ENCODE peak calls at places on chromosome 2, in seven cellular contexts. O is MCF 10A, D is AG04450, F is stomach, A is left lung, R is nucleus accumbens, U is heart left ventricle. X is an unnamed sample.
A peak's percentile ranks its signal among the peaks of the same experiment; 100 is the strongest.

GRCh38 chr2:208142925-208143799 is 2.8 kb downstream of the CRYGB start:
- DNase-seq in O (no peak), D (no peak), F (no peak), A (no peak), R (no peak), U (no peak), X (no peak)

GRCh38 chr2:41870948-41871522 is 176.8 kb upstream of the PKDCC start:
- DNase-seq in O (no peak), D (no peak), F (no peak), A (no peak), R (no peak), U (no peak), X (no peak)

GRCh38 chr2:224287533-224287932 is 114.4 kb downstream of the FAM124B start:
- DNase-seq in O (no peak), D (no peak), F (no peak), A (no peak), R (no peak), U (no peak), X (no peak)

GRCh38 chr2:153068067-153068466 is 349.6 kb downstream of the ARL6IP6 start:
- DNase-seq in O (no peak), D (no peak), F (no peak), A (no peak), R (no peak), U (no peak), X (no peak)

GRCh38 chr2:5453648-5454390 is 238.4 kb upstream of the SOX11 start:
- DNase-seq in O (peak; percentile 18), D (no peak), F (no peak), A (no peak), R (no peak), U (no peak), X (no peak)

GRCh38 chr2:20064841-20065240 is 13.4 kb upstream of the LAPTM4A start:
- DNase-seq in O (no peak), D (no peak), F (no peak), A (no peak), R (no peak), U (no peak), X (no peak)

GRCh38 chr2:85888745-85889647 is at the start of gene ST3GAL5:
- DNase-seq in O (peak; percentile 76), D (no peak), F (peak; percentile 88), A (peak; percentile 95), R (peak; percentile 88), U (peak; percentile 93), X (peak; percentile 93)

GRCh38 chr2:158845869-158846268 is 50.8 kb downstream of the DAPL1 start:
- DNase-seq in O (peak; percentile 78), D (no peak), F (no peak), A (no peak), R (no peak), U (no peak), X (no peak)

GRCh38 chr2:147204102-147204501 is 640.7 kb upstream of the ACVR2A start:
- DNase-seq in O (peak; percentile 16), D (no peak), F (no peak), A (no peak), R (no peak), U (no peak), X (no peak)

GRCh38 chr2:86284987-86285386 is 52.4 kb downstream of the REEP1 start:
- DNase-seq in O (no peak), D (no peak), F (no peak), A (no peak), R (no peak), U (no peak), X (no peak)

GRCh38 chr2:147255812-147256211 is 589.0 kb upstream of the ACVR2A start:
- DNase-seq in O (peak; percentile 12), D (no peak), F (peak; percentile 76), A (peak; percentile 6), R (peak; percentile 11), U (no peak), X (peak; percentile 2)

GRCh38 chr2:60230596-60230995 is 322.9 kb downstream of the BCL11A start:
- DNase-seq in O (no peak), D (no peak), F (no peak), A (no peak), R (no peak), U (no peak), X (no peak)

GRCh38 chr2:167181674-167182073 is 293.4 kb downstream of the XIRP2 start:
- DNase-seq in O (no peak), D (no peak), F (no peak), A (no peak), R (no peak), U (no peak), X (no peak)

GRCh38 chr2:39686470-39686869 is 20.8 kb downstream of the TMEM178A start:
- DNase-seq in O (no peak), D (no peak), F (no peak), A (no peak), R (no peak), U (no peak), X (no peak)

GRCh38 chr2:224775638-224776037 is 59.5 kb upstream of the CCDC195 start:
- DNase-seq in O (no peak), D (no peak), F (no peak), A (no peak), R (no peak), U (no peak), X (no peak)

GRCh38 chr2:74577448-74577847 is 22.9 kb downstream of the DOK1 start:
- DNase-seq in O (no peak), D (no peak), F (no peak), A (no peak), R (no peak), U (no peak), X (no peak)

GRCh38 chr2:132267372-132267771 is 105.6 kb upstream of the ANKRD30BL start:
- DNase-seq in O (no peak), D (no peak), F (no peak), A (no peak), R (no peak), U (no peak), X (no peak)

GRCh38 chr2:224612581-224612980 is 27.4 kb upstream of the CUL3 start:
- DNase-seq in O (no peak), D (no peak), F (no peak), A (no peak), R (no peak), U (no peak), X (no peak)

GRCh38 chr2:386406-387103 is 98.7 kb upstream of the ALKAL2 start:
- DNase-seq in O (no peak), D (no peak), F (no peak), A (no peak), R (no peak), U (no peak), X (no peak)

GRCh38 chr2:85865539-85866164 is 23.1 kb downstream of the ST3GAL5 start:
- DNase-seq in O (no peak), D (no peak), F (no peak), A (no peak), R (no peak), U (no peak), X (no peak)

GRCh38 chr2:62266433-62267038 is 70.6 kb downstream of the B3GNT2 start:
- DNase-seq in O (peak; percentile 18), D (peak; percentile 20), F (no peak), A (no peak), R (no peak), U (no peak), X (no peak)

GRCh38 chr2:237644059-237644703 is 16.8 kb downstream of the LRRFIP1 start:
- DNase-seq in O (no peak), D (no peak), F (no peak), A (no peak), R (no peak), U (no peak), X (no peak)

GRCh38 chr2:105912081-105912480 is 167.4 kb downstream of the NCK2 start:
- DNase-seq in O (no peak), D (no peak), F (no peak), A (no peak), R (no peak), U (no peak), X (no peak)

GRCh38 chr2:197852127-197852526 is 47.7 kb downstream of the PLCL1 start:
- DNase-seq in O (no peak), D (no peak), F (no peak), A (no peak), R (peak; percentile 54), U (no peak), X (peak; percentile 46)

GRCh38 chr2:218130373-218130772 is 4.5 kb downstream of the CXCR2 start:
- DNase-seq in O (no peak), D (no peak), F (no peak), A (no peak), R (no peak), U (no peak), X (no peak)

GRCh38 chr2:241858206-241859016 is at the start of gene PDCD1:
- DNase-seq in O (no peak), D (no peak), F (peak; percentile 34), A (peak; percentile 74), R (no peak), U (peak; percentile 19), X (no peak)

GRCh38 chr2:217735899-217736298 is 266.9 kb downstream of the TNS1 start:
- DNase-seq in O (no peak), D (no peak), F (no peak), A (no peak), R (no peak), U (no peak), X (no peak)

GRCh38 chr2:234679766-234680687 is 183.1 kb upstream of the ARL4C start:
- DNase-seq in O (peak; percentile 93), D (peak; percentile 94), F (peak; percentile 55), A (no peak), R (no peak), U (peak; percentile 49), X (no peak)

GRCh38 chr2:79580175-79580574 is 67.3 kb downstream of the CTNNA2 start:
- DNase-seq in O (no peak), D (no peak), F (no peak), A (no peak), R (no peak), U (no peak), X (no peak)

GRCh38 chr2:149170156-149170555 is 131.7 kb downstream of the LYPD6B start:
- DNase-seq in O (no peak), D (no peak), F (no peak), A (no peak), R (no peak), U (no peak), X (no peak)

GRCh38 chr2:74269667-74270066 is 71.3 kb downstream of the MTHFD2 start:
- DNase-seq in O (no peak), D (no peak), F (no peak), A (no peak), R (no peak), U (no peak), X (no peak)

GRCh38 chr2:45330617-45331016 is 280.4 kb downstream of the SRBD1 start:
- DNase-seq in O (peak; percentile 46), D (no peak), F (no peak), A (no peak), R (no peak), U (no peak), X (no peak)

GRCh38 chr2:237527766-237528165 is 38.6 kb upstream of the PRLH start:
- DNase-seq in O (no peak), D (no peak), F (no peak), A (no peak), R (no peak), U (no peak), X (no peak)

X was measured in C1 segment of cervical spinal cord.